ENCODE peak calls at places on chromosomes 13 and 19, in six cellular contexts. P, U, B, D, Z and Q are unnamed samples. For H3K9me3 and H3K4me1, the result is how much of the 10 kb centered on the place peaks cover.

GRCh38 chr13:30111810-30112209 is 195.5 kb downstream of the KATNAL1 start:
- DNase-seq in P (peak), U (no peak), B (no peak), D (no peak), Z (no peak), Q (no peak)

GRCh38 chr19:18266863-18267686 is 7.2 kb downstream of the IQCN start:
- DNase-seq in P (no peak), U (no peak), B (no peak), D (no peak), Z (no peak), Q (no peak)

GRCh38 chr13:51093574-51093973 is 17.5 kb downstream of the C13orf42 start:
- DNase-seq in P (no peak), U (no peak), B (no peak), D (no peak), Z (no peak), Q (no peak)

GRCh38 chr19:5246554-5247155 is 94.0 kb downstream of the PTPRS start:
- DNase-seq in P (no peak), U (no peak), B (no peak), D (no peak), Z (no peak), Q (no peak)

GRCh38 chr19:11179716-11180297 is 17.5 kb downstream of the KANK2 start:
- DNase-seq in P (no peak), U (no peak), B (no peak), D (peak), Z (no peak), Q (no peak)

GRCh38 chr19:10699650-10700335 is 1.4 kb upstream of the QTRT1 start:
- DNase-seq in P (peak), U (peak), B (peak), D (peak), Z (no peak), Q (peak)

GRCh38 chr13:89602655-89603054 is 1744.8 kb upstream of the MIR17HG start:
- DNase-seq in P (no peak), U (no peak), B (no peak), D (no peak), Z (no peak), Q (no peak)

GRCh38 chr19:3605361-3605760 is 1.3 kb downstream of the TBXA2R start:
- DNase-seq in P (no peak), U (no peak), B (peak), D (no peak), Z (no peak), Q (no peak)

GRCh38 chr13:23510979-23511735 is 59.1 kb upstream of the TNFRSF19 start:
- DNase-seq in P (peak), U (no peak), B (no peak), D (no peak), Z (no peak), Q (no peak)

GRCh38 chr19:10896851-10897526 is 25.6 kb downstream of the CARM1 start:
- DNase-seq in P (peak), U (no peak), B (no peak), D (no peak), Z (no peak), Q (no peak)

GRCh38 chr13:99220199-99220931 is 19.7 kb downstream of the UBAC2 start:
- DNase-seq in P (no peak), U (no peak), B (peak), D (peak), Z (no peak), Q (no peak)

GRCh38 chr19:7115721-7116120 is 46.2 kb downstream of the ZNF557 start:
- DNase-seq in P (no peak), U (no peak), B (no peak), D (no peak), Z (no peak), Q (no peak)

GRCh38 chr19:45773384-45773783 is 4.3 kb upstream of the SIX5 start:
- DNase-seq in P (no peak), U (peak), B (no peak), D (peak), Z (no peak), Q (no peak)

GRCh38 chr13:110285991-110286923 is 20.7 kb downstream of the COL4A1 start:
- DNase-seq in P (no peak), U (no peak), B (no peak), D (no peak), Z (no peak), Q (no peak)

GRCh38 chr13:58712191-58712590 is 1080.6 kb downstream of the PCDH17 start:
- DNase-seq in P (peak), U (no peak), B (no peak), D (no peak), Z (no peak), Q (no peak)

GRCh38 chr13:39073983-39074382 is 35.7 kb downstream of the NHLRC3 start:
- DNase-seq in P (no peak), U (no peak), B (no peak), D (no peak), Z (no peak), Q (no peak)

GRCh38 chr19:4052114-4052992 is 14.3 kb downstream of the ZBTB7A start:
- DNase-seq in P (peak), U (peak), B (no peak), D (peak), Z (peak), Q (peak)

GRCh38 chr13:67736646-67737420 is 506.7 kb upstream of the PCDH9 start:
- DNase-seq in P (peak), U (no peak), B (no peak), D (peak), Z (no peak), Q (no peak)

GRCh38 chr19:33129901-33130300 is 2.0 kb upstream of the WDR88 start:
- DNase-seq in P (no peak), U (no peak), B (no peak), D (no peak), Z (no peak), Q (no peak)

GRCh38 chr19:33946535-33947323 is 150.1 kb downstream of the KCTD15 start:
- DNase-seq in P (no peak), U (no peak), B (no peak), D (no peak), Z (no peak), Q (no peak)

GRCh38 chr13:41213919-41214318 is 19.6 kb upstream of the KBTBD7 start:
- DNase-seq in P (no peak), U (no peak), B (no peak), D (no peak), Z (no peak), Q (no peak)

GRCh38 chr19:8251025-8251472 is 41.9 kb downstream of the CERS4 start:
- DNase-seq in P (no peak), U (peak), B (no peak), D (no peak), Z (peak), Q (peak)

GRCh38 chr13:112999414-113000177 is 30.6 kb downstream of the MCF2L start:
- DNase-seq in P (no peak), U (no peak), B (no peak), D (no peak), Z (no peak), Q (no peak)

GRCh38 chr19:31085125-31085524 is 264.1 kb downstream of the TSHZ3 start:
- DNase-seq in P (no peak), U (no peak), B (no peak), D (no peak), Z (no peak), Q (no peak)
- H3K9me3 ChIP-seq in P (under half), U (under half), B (under half), D (under half), Z (under half), Q (under half)

GRCh38 chr13:33276581-33276980 is 9.0 kb downstream of the STARD13 start:
- DNase-seq in P (no peak), U (no peak), B (no peak), D (no peak), Z (no peak), Q (no peak)
- H3K27ac ChIP-seq in P (no peak), U (peak), B (no peak), D (no peak), Z (peak), Q (peak)

GRCh38 chr19:663682-664117 is 686 bp upstream of the RNF126 start:
- DNase-seq in P (no peak), U (no peak), B (no peak), D (no peak), Z (no peak), Q (no peak)
- H3K4me1 ChIP-seq in P (under half), U (under half), B (under half), D (under half), Z (half or more), Q (half or more)

GRCh38 chr19:1232652-1233360 is 5.0 kb downstream of the CBARP start:
- DNase-seq in P (no peak), U (peak), B (no peak), D (peak), Z (no peak), Q (no peak)

GRCh38 chr19:1234670-1235380 is 3.0 kb downstream of the CBARP start:
- DNase-seq in P (no peak), U (no peak), B (no peak), D (no peak), Z (no peak), Q (no peak)

GRCh38 chr19:1233361-1233667 is 4.5 kb downstream of the CBARP start:
- DNase-seq in P (no peak), U (peak), B (no peak), D (no peak), Z (peak), Q (peak)

GRCh38 chr19:1235625-1236538 is 1.9 kb downstream of the CBARP start:
- DNase-seq in P (no peak), U (no peak), B (no peak), D (no peak), Z (no peak), Q (no peak)

GRCh38 chr19:1234041-1234669 is 3.6 kb downstream of the CBARP start:
- DNase-seq in P (no peak), U (no peak), B (no peak), D (no peak), Z (no peak), Q (no peak)
- H3K9me3 ChIP-seq in P (under half), U (under half), B (under half), D (under half), Z (under half), Q (under half)

GRCh38 chr13:31950121-31950810 is 81.3 kb upstream of the FRY start:
- DNase-seq in P (no peak), U (no peak), B (no peak), D (peak), Z (no peak), Q (no peak)

GRCh38 chr13:31947105-31947504 is 84.5 kb upstream of the FRY start:
- DNase-seq in P (no peak), U (no peak), B (no peak), D (no peak), Z (no peak), Q (no peak)

GRCh38 chr13:31946091-31946770 is 85.3 kb upstream of the FRY start:
- DNase-seq in P (no peak), U (no peak), B (no peak), D (no peak), Z (no peak), Q (no peak)

GRCh38 chr13:31945202-31945978 is 86.2 kb upstream of the FRY start:
- DNase-seq in P (peak), U (peak), B (no peak), D (peak), Z (peak), Q (peak)

DNA sequence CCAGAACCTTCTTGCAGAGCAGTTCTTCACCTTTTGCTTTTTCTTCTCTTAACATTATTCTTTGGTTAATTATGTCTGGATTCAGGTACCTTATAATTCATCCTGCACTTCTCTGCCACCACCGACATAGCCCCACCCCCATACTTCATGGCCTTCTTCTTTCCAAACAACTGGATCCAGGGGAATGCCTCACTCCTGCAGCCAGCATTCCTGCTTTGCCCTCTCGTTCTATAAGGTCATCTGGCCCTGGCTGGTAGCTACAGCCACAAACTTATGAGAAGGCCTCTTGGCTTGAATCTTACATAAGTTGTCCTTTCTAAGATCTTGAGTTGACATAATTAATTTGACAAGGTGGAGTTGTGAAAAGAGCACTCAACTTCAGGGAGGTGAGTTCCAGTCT is 84.1 kb upstream of the FRY start:
- DNase-seq in P (no peak), U (no peak), B (no peak), D (no peak), Z (no peak), Q (no peak)
- H3K27ac ChIP-seq in P (no peak), U (no peak), B (no peak), D (no peak), Z (no peak), Q (no peak)

GRCh38 chr19:16584825-16585801 is 12.9 kb upstream of the SLC35E1 start:
- DNase-seq in P (no peak), U (no peak), B (no peak), D (no peak), Z (no peak), Q (no peak)
- H3K4me1 ChIP-seq in P (under half), U (half or more), B (half or more), D (under half), Z (half or more), Q (half or more)

GRCh38 chr19:22606954-22607652 is 27.0 kb upstream of the ZNF492 start:
- DNase-seq in P (no peak), U (no peak), B (no peak), D (no peak), Z (no peak), Q (no peak)
- H3K9me3 ChIP-seq in P (under half), U (half or more), B (under half), D (under half), Z (under half), Q (under half)

DNA sequence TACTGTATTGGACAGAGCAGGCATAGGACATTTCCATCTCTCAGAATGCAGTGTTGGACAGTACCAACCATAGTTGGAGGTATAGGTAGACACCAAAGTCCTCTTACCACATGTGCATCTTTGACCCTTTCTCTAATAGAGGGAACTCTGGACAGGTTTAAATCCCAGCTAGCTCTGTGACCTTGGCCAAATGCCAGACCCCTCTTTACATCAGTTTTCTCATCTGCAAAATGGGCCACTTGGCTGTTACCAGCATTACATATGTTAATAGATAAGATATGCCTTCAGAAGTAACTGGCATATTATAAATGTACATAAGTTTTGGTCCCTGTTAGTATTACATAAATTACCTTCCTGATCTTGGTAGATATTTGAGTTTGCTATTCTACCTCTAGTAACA is 54.3 kb downstream of the CDK8 start:
- DNase-seq in P (no peak), U (no peak), B (no peak), D (no peak), Z (no peak), Q (no peak)
- H3K27ac ChIP-seq in P (no peak), U (no peak), B (no peak), D (no peak), Z (no peak), Q (no peak)

DNA sequence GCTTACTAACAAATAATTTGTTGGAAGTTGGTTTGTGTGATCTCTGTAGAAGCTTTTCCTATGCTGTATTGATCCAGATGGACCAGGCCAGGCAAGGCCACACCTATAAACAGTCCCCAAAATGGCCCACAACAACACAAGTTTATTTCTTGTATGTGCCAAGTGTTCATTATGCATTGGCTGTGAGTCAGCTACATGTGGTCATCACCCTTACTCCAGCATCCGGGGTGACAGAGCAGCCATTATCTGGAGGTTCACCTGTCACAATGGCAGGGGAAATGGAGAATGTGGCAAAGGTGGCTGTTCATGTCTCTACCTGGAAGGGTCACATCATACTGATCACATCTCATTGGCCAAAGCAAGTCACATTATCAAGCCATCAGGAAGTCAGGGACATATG is 164.3 kb downstream of the DCT start:
- DNase-seq in P (no peak), U (no peak), B (no peak), D (no peak), Z (no peak), Q (no peak)
- H3K4me1 ChIP-seq in P (under half), U (under half), B (under half), D (under half), Z (under half), Q (under half)

DNA sequence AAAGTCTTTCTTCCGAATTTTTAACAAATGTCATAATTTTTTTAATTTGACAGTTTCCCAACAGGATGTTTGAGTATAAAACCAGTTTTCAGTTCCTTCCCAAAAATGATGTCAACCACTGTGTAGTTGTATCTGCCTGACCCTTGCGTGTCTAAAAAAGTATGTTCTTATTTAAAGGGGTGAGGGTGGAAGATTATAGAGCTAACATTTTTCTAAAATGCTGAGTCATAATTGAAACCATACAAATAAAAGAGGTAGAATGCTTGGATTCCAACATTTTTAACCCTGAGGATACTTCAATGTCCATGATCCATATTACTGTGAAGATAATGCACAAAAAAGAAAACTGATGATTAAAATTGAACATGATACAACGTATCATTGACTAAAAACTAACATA is 1388.8 kb downstream of the UQCRFS1 start:
- DNase-seq in P (no peak), U (no peak), B (no peak), D (no peak), Z (no peak), Q (no peak)
- H3K9me3 ChIP-seq in P (under half), U (under half), B (under half), D (under half), Z (under half), Q (under half)